ENCODE peak calls at places on chromosomes 11 and 22, in six cellular contexts. Y is hepatocyte, J is suprapubic skin, A is kidney, E is heart right ventricle, S is GM23248. X is an unnamed sample.

GRCh38 chr22:38966942-38967341 is 9.5 kb downstream of the APOBEC3A start:
- DNase-seq in A (peak; percentile 61), S (no peak), E (no peak), J (no peak), Y (no peak), X (no peak)

GRCh38 chr11:80146231-80146630 is 705.4 kb upstream of the TENM4 start:
- DNase-seq in S (no peak), E (no peak), A (no peak), J (no peak), Y (no peak), X (peak; percentile 12)

GRCh38 chr11:10622957-10623787 is 54.7 kb upstream of the LYVE1 start:
- DNase-seq in J (no peak), S (no peak), A (no peak), E (peak; percentile 32), Y (no peak), X (no peak)

GRCh38 chr11:44260081-44260480 is 49.9 kb downstream of the ALX4 start:
- DNase-seq in Y (no peak), E (no peak), J (no peak), A (no peak), S (no peak), X (peak; percentile 82)

GRCh38 chr11:130213143-130213978 is 53.8 kb downstream of the ST14 start:
- DNase-seq in J (peak; percentile 83), Y (peak; percentile 78), S (peak; percentile 60), E (peak; percentile 41), A (peak; percentile 82), X (peak; percentile 17)

GRCh38 chr11:46248270-46249102 is 29.0 kb upstream of the CREB3L1 start:
- DNase-seq in E (no peak), A (no peak), J (no peak), S (peak; percentile 97), Y (peak; percentile 68), X (peak; percentile 47)

GRCh38 chr11:64093233-64094039 is 57.7 kb downstream of the FLRT1 start:
- DNase-seq in Y (peak; percentile 37), J (no peak), S (no peak), A (no peak), E (no peak), X (no peak)

GRCh38 chr22:38869663-38870062 is 2.4 kb downstream of the CBX6 start:
- DNase-seq in Y (peak; percentile 4), J (no peak), A (no peak), S (no peak), E (no peak), X (no peak)

GRCh38 chr11:33264926-33265325 is 7.7 kb downstream of the HIPK3 start:
- DNase-seq in J (no peak), Y (no peak), E (no peak), S (no peak), A (no peak), X (no peak)

GRCh38 chr22:47059701-47060161 is 297.3 kb downstream of the TBC1D22A start:
- DNase-seq in A (no peak), E (no peak), S (no peak), J (no peak), Y (no peak), X (no peak)

GRCh38 chr22:31160328-31160978 is 471 bp downstream of the RNF185 start:
- DNase-seq in S (peak; percentile 69), Y (peak; percentile 43), A (peak; percentile 73), E (no peak), J (no peak), X (no peak)

GRCh38 chr11:123430736-123431356 is 777 bp downstream of the GRAMD1B start:
- DNase-seq in E (peak; percentile 54), S (peak; percentile 77), J (peak; percentile 84), Y (peak; percentile 45), A (peak; percentile 88), X (peak; percentile 69)

GRCh38 chr22:25027959-25028840 is 75.7 kb downstream of the KIAA1671 start:
- DNase-seq in Y (peak; percentile 49), J (no peak), A (no peak), S (peak; percentile 35), E (peak; percentile 46), X (no peak)

GRCh38 chr11:119369035-119369925 is 12.2 kb downstream of the USP2 start:
- DNase-seq in S (no peak), A (peak; percentile 22), E (no peak), J (no peak), Y (peak; percentile 48), X (no peak)

GRCh38 chr11:95108159-95108611 is 18.5 kb downstream of the ENDOD1 start:
- DNase-seq in A (peak; percentile 78), J (no peak), Y (peak; percentile 41), E (peak; percentile 66), S (peak; percentile 67), X (no peak)

GRCh38 chr11:36155770-36156485 is 133.3 kb downstream of the COMMD9 start:
- DNase-seq in J (no peak), Y (no peak), S (peak; percentile 19), A (no peak), E (no peak), X (no peak)

GRCh38 chr11:62708423-62709261 is 1.2 kb downstream of the GNG3 start:
- DNase-seq in A (no peak), E (no peak), Y (peak; percentile 44), J (no peak), S (no peak), X (no peak)

GRCh38 chr11:6200975-6201374 is 2.0 kb downstream of the OR52W1 start:
- DNase-seq in J (no peak), A (no peak), Y (no peak), S (no peak), E (peak; percentile 26), X (no peak)

GRCh38 chr11:14672635-14673034 is 29.0 kb downstream of the PDE3B start:
- DNase-seq in A (no peak), J (no peak), S (peak; percentile 75), Y (no peak), E (no peak), X (no peak)

GRCh38 chr22:25754527-25755202 is 12.7 kb downstream of the MYO18B start:
- DNase-seq in A (no peak), S (peak; percentile 29), Y (no peak), E (peak; percentile 92), J (no peak), X (peak; percentile 94)

GRCh38 chr11:100923555-100923954 is 206.1 kb downstream of the PGR start:
- DNase-seq in A (no peak), Y (no peak), J (no peak), S (peak; percentile 31), E (no peak), X (peak; percentile 63)

GRCh38 chr22:38505595-38506117 is 455 bp downstream of the DDX17 start:
- DNase-seq in A (peak; percentile 92), Y (peak; percentile 85), E (peak; percentile 77), J (peak; percentile 86), S (peak; percentile 88), X (peak; percentile 36)

GRCh38 chr22:23513705-23514104 is 66.4 kb downstream of the IGLL1 start:
- DNase-seq in Y (no peak), E (no peak), S (no peak), J (no peak), A (no peak), X (no peak)

GRCh38 chr22:32836286-32836859 is 34.9 kb downstream of the TIMP3 start:
- DNase-seq in A (no peak), Y (peak; percentile 42), J (no peak), S (peak; percentile 56), E (no peak), X (no peak)

GRCh38 chr11:94302806-94303205 is 1.6 kb upstream of the IZUMO1R start:
- DNase-seq in S (no peak), A (no peak), E (no peak), J (no peak), Y (no peak), X (no peak)

GRCh38 chr11:125369808-125370207 is 126.3 kb downstream of the FEZ1 start:
- DNase-seq in S (no peak), J (no peak), E (no peak), A (no peak), Y (no peak), X (no peak)

DNA sequence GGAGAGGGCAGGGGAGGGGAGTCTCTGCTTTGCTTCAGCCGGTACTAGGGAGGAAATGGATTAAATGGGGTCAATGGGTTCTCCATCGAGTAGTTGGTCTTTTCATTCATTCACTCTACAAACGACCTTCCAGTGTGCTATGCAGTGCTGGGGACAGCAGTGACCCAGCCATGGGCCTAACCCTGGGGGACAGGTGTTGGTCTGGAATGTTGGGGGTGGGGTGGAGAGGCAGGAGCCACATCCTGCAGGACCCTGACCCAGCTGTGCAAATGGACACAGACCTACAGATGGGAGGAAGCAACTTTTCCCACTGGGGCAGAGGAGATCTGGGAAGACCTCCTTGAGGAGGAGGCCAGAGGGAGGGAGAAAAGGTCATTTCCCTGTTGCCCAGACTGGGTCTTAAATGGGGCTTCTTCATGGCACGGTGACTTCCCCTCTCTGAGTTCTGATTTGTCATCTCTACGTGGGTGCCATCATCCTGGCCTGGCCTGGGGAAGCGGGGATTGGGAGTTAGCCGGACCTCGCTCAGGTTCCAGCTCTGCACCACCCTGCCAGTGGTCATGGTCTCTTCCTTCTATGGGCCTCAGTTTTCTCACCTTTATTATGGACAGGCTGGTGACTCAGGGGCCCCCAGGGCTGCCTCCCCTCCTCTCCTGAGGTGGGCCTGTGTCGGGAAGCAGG is 2.0 kb downstream of the CYTH4 start:
- DNase-seq in A (no peak), S (no peak), J (no peak), E (no peak), Y (no peak), X (no peak)
- H3K4me3 ChIP-seq in A (no peak overlapping the region), S (no peak overlapping the region), J (peak overlapping the region; percentile 39), E (peak overlapping the region; percentile 46), Y (no peak overlapping the region), X (no peak overlapping the region)

DNA sequence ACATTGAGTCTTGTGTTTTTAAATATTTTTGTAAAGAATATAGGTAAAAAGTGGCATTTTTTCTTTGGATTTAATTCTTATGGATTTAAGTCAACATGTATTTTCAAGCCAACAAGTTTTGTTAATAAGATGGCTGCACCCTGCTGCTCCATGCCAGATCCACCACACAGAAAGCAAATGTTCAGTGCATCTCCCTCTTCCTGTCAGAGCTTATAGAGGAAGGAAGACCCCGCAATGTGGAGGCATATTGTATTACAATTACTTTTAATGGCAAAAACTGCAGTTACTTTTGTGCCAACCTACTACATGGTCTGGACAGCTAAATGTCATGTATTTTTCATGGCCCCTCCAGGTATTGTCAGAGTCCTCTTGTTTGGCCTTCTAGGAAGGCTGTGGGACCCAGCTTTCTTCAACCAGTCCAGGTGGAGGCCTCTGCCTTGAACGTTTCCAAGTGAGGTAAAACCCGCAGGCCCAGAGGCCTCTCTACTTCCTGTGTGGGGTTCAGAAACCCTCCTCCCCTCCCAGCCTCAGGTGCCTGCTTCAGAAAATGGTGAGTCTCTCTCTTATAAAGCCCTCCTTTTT is at the start of gene CD3E:
- DNase-seq in E (no peak), S (no peak), A (no peak), J (no peak), Y (no peak), X (no peak)
- H3K4me1 ChIP-seq in E (no peaks in the 10 kb centered on the region), S (no peaks in the 10 kb centered on the region), A (no peaks in the 10 kb centered on the region), J (no peaks in the 10 kb centered on the region), Y (no peaks in the 10 kb centered on the region), X (no peaks in the 10 kb centered on the region)

DNA sequence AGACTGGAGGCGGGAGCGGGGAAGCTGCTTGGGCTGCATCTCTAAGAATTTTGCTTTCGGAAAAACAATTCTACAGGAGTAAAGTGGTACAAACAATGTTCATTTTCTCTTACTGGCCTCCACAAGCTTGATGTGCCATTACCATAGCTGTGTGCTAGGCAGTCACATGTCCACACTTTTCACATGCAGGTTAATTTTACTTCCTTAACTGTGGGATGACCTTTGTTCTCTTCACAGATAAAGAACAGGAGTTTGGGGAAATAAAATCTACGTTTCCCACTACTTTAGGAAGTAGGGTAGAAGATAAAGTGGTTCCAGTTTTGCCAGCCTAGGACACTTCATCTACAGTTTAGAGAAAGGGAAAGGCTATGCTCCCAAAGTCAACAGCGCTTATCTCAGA is 327.2 kb upstream of the NARS2 start:
- DNase-seq in J (no peak), Y (peak; percentile 13), E (no peak), A (no peak), S (no peak), X (no peak)
- H3K4me3 ChIP-seq in J (no peak overlapping the region), Y (no peak overlapping the region), E (no peak overlapping the region), A (no peak overlapping the region), S (no peak overlapping the region), X (no peak overlapping the region)

GRCh38 chr11:27506200-27507182 is at the start of gene LIN7C:
- DNase-seq in A (peak; percentile 98), E (peak; percentile 98), J (peak; percentile 99), Y (peak; percentile 98), S (peak; percentile 99), X (peak; percentile 98)
- H3K4me1 ChIP-seq in A (no peaks in the 10 kb centered on the region), E (peaks cover 51% of the 10 kb centered on the region), J (peaks cover 36% of the 10 kb centered on the region), Y (peaks cover 15% of the 10 kb centered on the region), S (peaks cover 29% of the 10 kb centered on the region), X (no peaks in the 10 kb centered on the region)